ENCODE peak calls at places on chromosome 1, in six cellular contexts. Q is DND-41; L is CD8-positive, alpha-beta T cell; H is OCI-LY7; D is A549; I is left ventricle myocardium inferior. O is an unnamed sample.

GRCh38 chr1:51313961-51314777 is 16.2 kb downstream of the TTC39A start:
- DNase-seq in Q (no peak), L (no peak), H (no peak), D (peak; percentile 53), I (no peak), O (no peak)

GRCh38 chr1:205542367-205542766 is 37.9 kb downstream of the CDK18 start:
- DNase-seq in Q (no peak), L (no peak), H (no peak), D (no peak), I (no peak), O (peak; percentile 6)

GRCh38 chr1:53521900-53522552 is 62.8 kb downstream of the DMRTB1 start:
- DNase-seq in Q (no peak), L (no peak), H (no peak), D (no peak), I (no peak), O (no peak)

GRCh38 chr1:18926315-18927081 is 24.1 kb upstream of the ALDH4A1 start:
- DNase-seq in Q (peak; percentile 91), L (peak; percentile 84), H (peak; percentile 53), D (peak; percentile 73), I (peak; percentile 61), O (no peak)

GRCh38 chr1:29124366-29125236 is 898 bp upstream of the TMEM200B start:
- DNase-seq in Q (peak; percentile 54), L (peak; percentile 50), H (peak; percentile 44), D (peak; percentile 56), I (peak; percentile 79), O (peak; percentile 75)

GRCh38 chr1:110163591-110163990 is 13.3 kb downstream of the SLC6A17 start:
- DNase-seq in Q (no peak), L (no peak), H (no peak), D (no peak), I (no peak), O (no peak)

GRCh38 chr1:62826892-62827291 is 43.0 kb downstream of the ATG4C start:
- DNase-seq in Q (no peak), L (no peak), H (no peak), D (no peak), I (no peak), O (no peak)

GRCh38 chr1:44605904-44606615 is 68.2 kb downstream of the TMEM53 start:
- DNase-seq in Q (no peak), L (no peak), H (no peak), D (no peak), I (no peak), O (no peak)

GRCh38 chr1:203769505-203770343 is 4.7 kb downstream of the LAX1 start:
- DNase-seq in Q (no peak), L (no peak), H (no peak), D (peak; percentile 71), I (peak; percentile 63), O (peak; percentile 43)

GRCh38 chr1:9196129-9197040 is 38.2 kb upstream of the H6PD start:
- DNase-seq in Q (peak; percentile 47), L (peak; percentile 59), H (peak; percentile 70), D (peak; percentile 48), I (peak; percentile 63), O (peak; percentile 67)

GRCh38 chr1:9197186-9198099 is 37.1 kb upstream of the H6PD start:
- DNase-seq in Q (no peak), L (no peak), H (no peak), D (no peak), I (no peak), O (no peak)

GRCh38 chr1:9201421-9202239 is 32.9 kb upstream of the H6PD start:
- DNase-seq in Q (peak; percentile 73), L (no peak), H (no peak), D (no peak), I (no peak), O (peak; percentile 15)

GRCh38 chr1:9200441-9200840 is 34.1 kb upstream of the H6PD start:
- DNase-seq in Q (no peak), L (no peak), H (no peak), D (no peak), I (no peak), O (no peak)

DNA sequence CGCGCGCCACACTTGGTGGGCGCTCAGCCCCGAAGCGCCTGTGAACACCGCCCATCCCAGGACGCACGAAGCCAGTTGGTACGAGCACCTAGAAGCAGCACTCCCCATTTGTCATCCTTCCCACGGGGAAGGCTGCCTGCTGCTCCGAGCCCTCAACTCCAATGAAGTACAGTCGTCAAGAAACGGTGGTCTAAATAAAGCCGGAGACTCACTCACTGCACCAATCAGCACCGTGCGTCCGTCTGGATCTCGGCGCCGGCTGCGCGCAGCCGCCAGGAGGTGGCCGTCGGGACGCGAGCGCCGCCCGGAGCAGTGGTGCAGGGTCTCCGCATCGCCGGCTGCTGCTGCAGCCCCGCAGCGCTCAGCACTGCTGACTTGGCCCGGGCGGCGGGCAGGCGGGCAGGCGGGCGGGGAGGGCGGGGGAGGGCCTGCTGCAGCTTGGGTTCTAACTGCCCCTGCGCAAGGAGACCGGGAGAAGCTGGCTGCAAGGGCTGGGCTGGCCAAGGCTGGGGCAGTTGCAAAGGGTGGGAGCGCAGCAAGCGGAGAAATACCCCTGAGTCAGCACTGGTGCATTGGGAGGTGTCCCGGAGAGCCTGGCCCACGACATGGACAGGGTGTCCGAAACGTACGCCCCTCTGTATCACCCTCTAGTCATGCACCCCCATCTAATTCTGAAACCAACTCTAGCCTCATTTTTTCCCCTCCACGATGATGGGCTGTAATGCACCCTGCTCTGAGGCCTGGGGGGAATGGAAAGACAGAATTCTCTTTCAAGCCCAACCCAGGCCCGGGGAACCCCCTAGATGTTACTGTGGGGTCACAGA is 35.8 kb upstream of the H6PD start:
- DNase-seq in Q (no peak), L (no peak), H (no peak), D (no peak), I (no peak), O (no peak)
- H3K9me3 ChIP-seq in Q (no peaks in the 10 kb centered on the region), L (no peaks in the 10 kb centered on the region), H (no peaks in the 10 kb centered on the region), D (no peaks in the 10 kb centered on the region), I (no peaks in the 10 kb centered on the region), O (no peaks in the 10 kb centered on the region)

GRCh38 chr1:116986531-116987255 is 14.9 kb upstream of the CD101 start:
- DNase-seq in Q (peak; percentile 36), L (peak; percentile 29), H (no peak), D (no peak), I (no peak), O (peak; percentile 71)

GRCh38 chr1:116988908-116989307 is 12.7 kb upstream of the CD101 start:
- DNase-seq in Q (no peak), L (no peak), H (no peak), D (no peak), I (no peak), O (no peak)

GRCh38 chr1:116987256-116987555 is 14.4 kb upstream of the CD101 start:
- DNase-seq in Q (peak; percentile 84), L (peak; percentile 72), H (no peak), D (no peak), I (no peak), O (peak; percentile 68)

GRCh38 chr1:116989851-116990250 is 11.7 kb upstream of the CD101 start:
- DNase-seq in Q (no peak), L (no peak), H (no peak), D (no peak), I (no peak), O (no peak)

DNA sequence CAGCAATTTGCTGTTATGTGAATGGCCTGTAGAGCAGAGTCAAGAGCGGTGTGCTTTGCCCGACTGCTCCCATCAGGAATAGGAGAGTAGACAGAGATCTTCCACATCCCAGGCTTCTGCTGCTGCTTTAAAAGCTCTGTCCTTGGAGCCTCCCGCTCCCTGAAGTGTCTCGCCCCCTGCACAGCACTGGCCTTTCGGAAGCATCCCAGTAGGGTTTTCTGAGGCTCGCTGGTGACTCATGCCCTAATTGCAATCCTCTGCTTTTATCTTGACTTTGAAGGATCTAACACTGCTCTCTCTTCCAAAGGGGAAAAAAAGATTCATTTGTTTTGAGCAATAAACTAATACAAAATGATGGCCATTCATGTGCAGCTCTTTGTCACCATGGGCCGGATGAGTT is 13.3 kb upstream of the CD101 start:
- DNase-seq in Q (no peak), L (no peak), H (no peak), D (no peak), I (peak; percentile 38), O (no peak)
- H3K4me1 ChIP-seq in Q (peaks cover 21% of the 10 kb centered on the region), L (peaks cover 53% of the 10 kb centered on the region), H (no peaks in the 10 kb centered on the region), D (no peaks in the 10 kb centered on the region), I (peaks cover 38% of the 10 kb centered on the region), O (peaks cover 5% of the 10 kb centered on the region)

GRCh38 chr1:27109103-27109822 is 45.7 kb downstream of the SLC9A1 start:
- DNase-seq in Q (no peak), L (no peak), H (peak; percentile 19), D (peak; percentile 52), I (no peak), O (no peak)
- TF ChIP-seq CTCF in Q (peak; percentile 46), L (no peak), H (peak; percentile 66), D (peak; percentile 24), I (no peak), O (peak; percentile 11)

DNA sequence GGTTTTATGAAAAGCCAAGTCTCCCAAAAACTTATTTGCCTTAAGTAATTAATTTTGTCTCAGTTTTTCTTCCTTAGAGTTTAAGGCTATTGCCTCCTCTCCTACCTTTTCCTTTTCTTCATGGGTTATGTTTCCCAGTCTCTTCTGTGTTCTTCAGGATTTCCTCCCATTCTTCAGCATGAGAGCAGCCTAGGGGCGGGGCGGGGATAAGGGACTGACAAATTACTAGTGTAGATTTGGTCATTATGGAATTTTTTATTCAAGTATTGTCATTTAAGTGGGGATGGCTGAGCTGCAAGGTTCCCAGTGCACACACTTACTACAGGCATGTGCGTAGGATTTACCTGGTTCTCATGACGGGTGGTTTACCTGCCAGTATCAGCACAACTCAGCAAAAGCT is 35.2 kb upstream of the PIGV start:
- DNase-seq in Q (no peak), L (no peak), H (no peak), D (no peak), I (peak; percentile 57), O (no peak)
- H3K9me3 ChIP-seq in Q (no peaks in the 10 kb centered on the region), L (no peaks in the 10 kb centered on the region), H (no peaks in the 10 kb centered on the region), D (no peaks in the 10 kb centered on the region), I (no peaks in the 10 kb centered on the region), O (no peaks in the 10 kb centered on the region)